ENCODE peak calls at places on chromosomes 4 and X, in four cellular contexts. M is A673, B is colonic mucosa, J is left lung. S is an unnamed sample. For H3K4me1 and H3K27me3, the result is how much of the 10 kb centered on the place peaks cover.

GRCh38 chr4:75385139-75385538 is 129.1 kb downstream of the RCHY1 start:
- DNase-seq in M (no peak), B (no peak), J (no peak), S (no peak)

GRCh38 chr4:165006886-165007285 is 24.9 kb upstream of the TRIM60 start:
- DNase-seq in M (no peak), B (no peak), J (no peak), S (no peak)

GRCh38 chrX:74277320-74277719 is 26.7 kb upstream of the ZCCHC13 start:
- DNase-seq in M (no peak), B (no peak), J (no peak), S (no peak)

GRCh38 chr4:47623916-47624554 is 139.0 kb downstream of the ATP10D start:
- DNase-seq in M (no peak), B (no peak), J (no peak), S (no peak)

GRCh38 chr4:41509411-41510008 is 28.4 kb upstream of the LIMCH1 start:
- DNase-seq in M (peak), B (no peak), J (no peak), S (peak)

GRCh38 chr4:54843946-54844345 is 186.2 kb downstream of the KIT start:
- DNase-seq in M (no peak), B (no peak), J (no peak), S (no peak)

GRCh38 chrX:40864972-40865371 is 129.6 kb upstream of the MED14 start:
- DNase-seq in M (no peak), B (no peak), J (no peak), S (no peak)

GRCh38 chr4:48194986-48195773 is 61.1 kb upstream of the TXK start:
- DNase-seq in M (peak), B (no peak), J (no peak), S (no peak)

GRCh38 chrX:11137543-11138139 is 26.5 kb downstream of the HCCS start:
- DNase-seq in M (peak), B (no peak), J (no peak), S (no peak)

GRCh38 chrX:108671526-108671925 is 64.8 kb downstream of the IRS4 start:
- DNase-seq in M (no peak), B (no peak), J (no peak), S (no peak)

GRCh38 chrX:131727778-131728177 is 183.9 kb downstream of the OR13H1 start:
- DNase-seq in M (no peak), B (no peak), J (no peak), S (no peak)

GRCh38 chrX:131729295-131729694 is 185.4 kb downstream of the OR13H1 start:
- DNase-seq in M (peak), B (peak), J (no peak), S (no peak)

GRCh38 chrX:131725001-131725654 is 181.3 kb downstream of the OR13H1 start:
- DNase-seq in M (no peak), B (no peak), J (no peak), S (no peak)

GRCh38 chrX:131724292-131724691 is 180.4 kb downstream of the OR13H1 start:
- DNase-seq in M (no peak), B (no peak), J (no peak), S (no peak)

DNA sequence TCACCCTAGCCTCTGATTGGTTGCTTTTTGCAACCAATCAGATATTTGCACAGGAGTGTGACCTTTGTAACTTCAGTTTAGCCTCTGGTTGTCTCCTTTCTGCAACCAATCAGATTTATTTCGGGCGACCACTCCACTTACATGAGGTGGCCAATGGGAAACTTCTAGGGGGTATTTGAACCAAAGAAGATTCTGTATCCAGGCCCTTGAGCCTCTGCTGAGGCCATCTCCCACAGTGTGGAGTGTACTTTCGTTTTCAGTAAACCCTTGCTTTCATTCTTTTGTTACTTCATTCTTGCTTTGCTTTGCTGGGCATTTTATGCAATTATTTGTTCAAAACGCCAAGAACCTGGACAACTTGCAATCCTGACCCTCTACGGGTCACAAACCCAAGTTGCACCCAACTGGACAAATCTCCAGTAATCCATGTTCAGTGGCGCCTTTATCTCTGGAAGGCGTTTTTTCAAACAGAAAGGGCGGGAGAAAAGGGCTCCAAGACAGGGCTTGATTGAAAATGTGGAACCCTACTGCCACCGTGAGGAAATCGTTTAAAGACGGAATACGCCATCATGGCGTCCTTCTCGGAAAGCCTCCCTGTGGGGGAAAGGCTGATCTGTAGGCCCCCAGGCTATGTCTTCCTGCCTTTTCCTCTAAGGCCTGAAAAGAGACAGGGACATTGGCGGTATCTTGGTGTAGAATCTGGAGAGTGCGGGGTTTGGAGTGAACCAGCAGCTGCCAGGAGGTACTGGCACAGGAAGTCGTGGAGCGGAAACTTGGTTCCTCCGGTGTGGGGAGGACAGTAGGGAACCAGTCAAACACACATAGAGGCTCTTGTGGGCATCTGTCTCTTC is 184.6 kb downstream of the OR13H1 start:
- DNase-seq in M (peak), B (peak), J (no peak), S (peak)
- H3K4me1 ChIP-seq in M (under half), B (under half), J (under half), S (under half)

DNA sequence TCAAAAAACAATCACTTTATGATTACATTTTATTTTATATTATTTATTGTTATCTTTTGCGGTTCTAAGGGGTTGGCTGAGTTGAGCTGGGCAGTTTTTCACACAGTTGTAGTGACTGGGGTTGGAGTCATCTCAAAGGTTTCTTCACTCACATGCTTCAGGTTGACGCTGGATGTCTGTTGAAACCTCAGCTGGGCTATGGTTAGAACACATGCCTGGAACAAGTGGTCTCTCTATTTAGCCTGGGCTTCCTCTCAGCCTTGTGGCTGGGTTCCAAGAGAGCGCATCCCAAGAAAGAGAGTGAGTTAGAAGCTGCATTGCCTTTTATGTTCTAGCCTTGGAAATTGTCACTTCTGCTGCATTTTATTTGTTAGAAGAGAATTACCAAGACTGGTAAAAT is 87.4 kb downstream of the CBLL2 start:
- DNase-seq in M (no peak), B (no peak), J (no peak), S (no peak)
- TF ChIP-seq CTCF in M (no peak), B (no peak), J (no peak), S (no peak)

DNA sequence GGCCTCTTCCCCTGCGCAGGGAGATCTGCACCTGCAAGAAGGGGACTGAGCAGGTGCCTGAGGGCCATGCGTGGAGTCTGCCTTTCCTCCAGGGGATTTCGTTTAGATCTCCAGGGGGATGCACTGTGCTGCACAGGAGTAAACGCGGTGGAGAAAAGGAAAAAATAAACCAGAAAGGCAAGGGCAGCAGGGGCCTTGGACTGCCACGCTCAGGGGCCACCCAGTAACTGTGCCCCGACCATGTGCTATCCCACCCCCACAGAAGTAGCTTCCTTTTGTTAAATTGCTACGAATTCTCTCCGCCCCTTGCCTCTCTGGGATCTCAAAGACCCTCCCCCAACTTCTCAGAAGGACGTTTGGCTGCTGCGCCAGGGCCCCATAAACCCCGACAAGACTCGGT is 17.2 kb upstream of the HMX1 start:
- DNase-seq in M (no peak), B (no peak), J (no peak), S (no peak)
- H3K27me3 ChIP-seq in M (half or more), B (under half), J (half or more), S (under half)

GRCh38 chr4:26823583-26823982 is 37.1 kb upstream of the STIM2 start:
- DNase-seq in M (no peak), B (no peak), J (no peak), S (no peak)
- H3K4me1 ChIP-seq in M (under half), B (under half), J (under half), S (under half)

GRCh38 chrX:113947548-113947947 is 636.3 kb upstream of the HTR2C start:
- DNase-seq in M (no peak), B (no peak), J (no peak), S (no peak)
- TF ChIP-seq CTCF in M (no peak), B (no peak), J (no peak), S (no peak)

GRCh38 chr4:8859550-8860095 is 12.0 kb downstream of the HMX1 start:
- DNase-seq in M (no peak), B (no peak), J (no peak), S (no peak)
- H3K27me3 ChIP-seq in M (half or more), B (half or more), J (half or more), S (under half)

GRCh38 chr4:2848449-2848848 is 4.8 kb downstream of the ADD1 start:
- DNase-seq in M (no peak), B (no peak), J (no peak), S (peak)

GRCh38 chr4:2852481-2852881 is 8.8 kb downstream of the ADD1 start:
- DNase-seq in M (no peak), B (peak), J (peak), S (no peak)

GRCh38 chr4:2847297-2847871 is 3.7 kb downstream of the ADD1 start:
- DNase-seq in M (no peak), B (no peak), J (no peak), S (no peak)

GRCh38 chr4:2850966-2851782 is 7.5 kb downstream of the ADD1 start:
- DNase-seq in M (no peak), B (no peak), J (no peak), S (no peak)

DNA sequence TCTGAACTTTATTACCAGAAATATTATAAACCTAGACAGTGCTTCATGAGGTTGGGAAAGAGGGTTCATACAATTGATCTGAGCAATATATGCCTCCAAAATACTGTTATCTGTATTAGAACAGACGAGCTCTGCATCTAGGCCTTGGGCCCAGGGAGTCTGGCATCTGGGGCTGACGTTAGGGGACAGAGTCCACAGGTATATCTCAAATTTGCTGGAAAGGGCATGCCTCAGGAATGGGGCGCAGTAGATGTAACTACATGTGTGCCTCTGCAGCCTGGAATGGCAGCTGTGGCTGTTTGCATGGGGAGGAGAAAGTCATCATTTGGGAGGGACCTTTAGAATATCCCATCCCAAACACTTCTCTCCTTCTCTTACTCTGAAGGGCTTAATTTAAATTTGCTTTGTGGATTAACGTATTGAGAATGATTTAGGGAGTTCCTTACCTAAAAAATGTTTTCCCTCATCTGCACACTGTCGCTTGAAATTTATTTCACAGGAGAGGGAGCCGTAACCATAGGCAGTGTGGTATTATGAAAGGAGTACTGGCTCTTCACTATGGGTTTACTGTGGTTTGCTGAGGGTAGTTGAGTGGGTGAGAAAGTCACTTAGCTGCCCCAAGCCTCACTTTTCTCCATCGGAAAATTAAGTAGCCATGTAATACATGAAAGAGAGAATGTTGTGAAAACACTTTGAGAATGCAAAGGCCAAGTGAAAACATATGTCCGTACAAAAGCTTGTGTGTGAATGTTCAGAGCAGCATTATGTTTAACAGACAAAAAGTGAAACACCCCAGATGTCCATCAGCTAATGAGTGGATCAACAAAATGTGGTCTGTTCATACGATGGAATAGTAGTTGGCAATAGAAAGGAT is 5.9 kb downstream of the ADD1 start:
- DNase-seq in M (no peak), B (peak), J (no peak), S (peak)
- H3K4me1 ChIP-seq in M (under half), B (under half), J (half or more), S (half or more)

GRCh38 chr4:131430302-131430701 is 1718.8 kb upstream of the PCDH10 start:
- DNase-seq in M (no peak), B (no peak), J (no peak), S (no peak)
- TF ChIP-seq CTCF in M (no peak), B (no peak), J (no peak), S (no peak)

GRCh38 chrX:132367984-132368383 is 120.9 kb downstream of the MBNL3 start:
- DNase-seq in M (no peak), B (no peak), J (no peak), S (no peak)

GRCh38 chrX:132365490-132365889 is 123.3 kb downstream of the MBNL3 start:
- DNase-seq in M (no peak), B (no peak), J (no peak), S (no peak)

GRCh38 chrX:132373610-132374009 is 115.2 kb downstream of the MBNL3 start:
- DNase-seq in M (no peak), B (no peak), J (no peak), S (no peak)

GRCh38 chrX:132367314-132367713 is 121.5 kb downstream of the MBNL3 start:
- DNase-seq in M (no peak), B (no peak), J (no peak), S (no peak)

GRCh38 chrX:132369650-132370049 is 119.2 kb downstream of the MBNL3 start:
- DNase-seq in M (no peak), B (peak), J (no peak), S (no peak)
- H3K27me3 ChIP-seq in M (under half), B (under half), J (under half), S (under half)

DNA sequence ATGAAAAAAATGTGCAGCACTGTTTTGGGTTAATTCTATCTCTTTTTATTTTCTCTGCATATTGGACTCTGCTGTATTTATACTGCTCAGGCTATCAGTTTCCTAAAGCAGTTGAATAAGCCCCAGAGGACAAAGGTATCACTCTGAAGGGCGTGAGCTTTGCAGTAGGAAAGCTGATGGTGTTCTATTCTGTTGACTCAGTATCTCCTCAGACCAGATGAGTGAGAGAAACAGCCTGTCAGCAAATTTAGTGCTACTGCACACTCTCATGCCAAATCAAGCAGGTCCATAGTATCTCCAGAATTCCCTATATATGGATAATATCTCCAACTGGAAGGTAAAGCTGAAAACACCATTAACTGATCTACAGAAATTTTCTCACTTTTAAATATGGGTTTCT is 132.3 kb upstream of the UGT8 start:
- DNase-seq in M (no peak), B (no peak), J (no peak), S (no peak)
- H3K4me1 ChIP-seq in M (under half), B (under half), J (under half), S (under half)